ENCODE peak calls at places on chromosomes 4 and X, in five cellular contexts. E is naive thymus-derived CD8-positive, alpha-beta T cell; Y is ELR; R is HEK293T; Q is posterior vena cava. U is an unnamed sample.

GRCh38 chrX:12929701-12930100 is 23.3 kb downstream of the TLR8 start:
- DNase-seq in E (no peak), Y (peak; percentile 60), R (no peak), Q (no peak), U (no peak)

GRCh38 chrX:47936224-47936939 is 67.4 kb downstream of the ZNF182 start:
- DNase-seq in E (no peak), Y (no peak), R (no peak), Q (no peak), U (no peak)

GRCh38 chr4:119693127-119693526 is 64.5 kb upstream of the PDE5A start:
- DNase-seq in E (no peak), Y (no peak), R (no peak), Q (no peak), U (no peak)

GRCh38 chr4:55437356-55437796 is 41.6 kb downstream of the TMEM165 start:
- DNase-seq in E (no peak), Y (peak; percentile 70), R (no peak), Q (no peak), U (no peak)

GRCh38 chrX:21963736-21964135 is 23.2 kb downstream of the SMS start:
- DNase-seq in E (no peak), Y (no peak), R (no peak), Q (no peak), U (no peak)

GRCh38 chr4:11429646-11430045 is 952 bp upstream of the HS3ST1 start:
- DNase-seq in E (no peak), Y (no peak), R (no peak), Q (no peak), U (no peak)

GRCh38 chr4:37978509-37978908 is 18.3 kb downstream of the PTTG2 start:
- DNase-seq in E (no peak), Y (peak; percentile 50), R (no peak), Q (no peak), U (no peak)

GRCh38 chr4:179605196-179605595 is 2163.0 kb upstream of the AGA start:
- DNase-seq in E (no peak), Y (peak; percentile 80), R (no peak), Q (no peak), U (no peak)

GRCh38 chrX:44384688-44385338 is 41.3 kb upstream of the EFHC2 start:
- DNase-seq in E (no peak), Y (no peak), R (no peak), Q (no peak), U (no peak)

GRCh38 chrX:40550069-40550468 is 30.7 kb upstream of the ATP6AP2 start:
- DNase-seq in E (no peak), Y (no peak), R (no peak), Q (no peak), U (no peak)

GRCh38 chr4:163194593-163194992 is 27.9 kb upstream of the NAF1 start:
- DNase-seq in E (no peak), Y (no peak), R (no peak), Q (peak; percentile 79), U (no peak)

GRCh38 chr4:106773106-106773905 is 262.8 kb downstream of the DKK2 start:
- DNase-seq in E (no peak), Y (no peak), R (no peak), Q (peak; percentile 58), U (no peak)

GRCh38 chr4:168630445-168631187 is 133.8 kb downstream of the PALLD start:
- DNase-seq in E (no peak), Y (peak; percentile 87), R (no peak), Q (no peak), U (no peak)

GRCh38 chr4:104615496-104615895 is 120.8 kb upstream of the CXXC4 start:
- DNase-seq in E (no peak), Y (no peak), R (no peak), Q (no peak), U (no peak)

GRCh38 chrX:74419861-74420193 is 1.5 kb upstream of the SLC16A2 start:
- DNase-seq in E (no peak), Y (peak; percentile 32), R (peak; percentile 19), Q (no peak), U (no peak)

GRCh38 chr4:20288846-20289512 is 37.3 kb downstream of the SLIT2 start:
- DNase-seq in E (no peak), Y (peak; percentile 45), R (no peak), Q (no peak), U (no peak)

GRCh38 chr4:170089274-170089742 is 448 bp downstream of the AADAT start:
- DNase-seq in E (no peak), Y (peak; percentile 41), R (peak; percentile 50), Q (no peak), U (no peak)

U was measured in CD4-positive, alpha-beta T cell.